ENCODE peak calls at places on chromosomes 3 and 15, in eight cellular contexts. P is sigmoid colon, A is neural progenitor cell, D is ovary, B is OCI-LY7, C is PC-9, Z is HL-60, M is IMR-90. T is an unnamed sample.

GRCh38 chr15:70328137-70329115 is 230.7 kb upstream of the TLE3 start:
- DNase-seq in P (peak), A (no peak), D (no peak), B (no peak), C (no peak), Z (no peak), M (peak), T (no peak)

GRCh38 chr15:62121273-62122015 is 43.6 kb downstream of the C2CD4B start:
- DNase-seq in P (no peak), A (no peak), D (no peak), B (no peak), C (no peak), Z (no peak), M (no peak), T (no peak)

GRCh38 chr3:141452773-141453172 is 34.1 kb upstream of the RASA2 start:
- DNase-seq in P (no peak), A (no peak), D (no peak), B (no peak), C (no peak), Z (no peak), M (no peak), T (no peak)

GRCh38 chr15:37019479-37020433 is 80.6 kb downstream of the MEIS2 start:
- DNase-seq in P (no peak), A (no peak), D (peak), B (no peak), C (no peak), Z (no peak), M (peak), T (no peak)

GRCh38 chr3:42533161-42533897 is 30.9 kb downstream of the VIPR1 start:
- DNase-seq in P (no peak), A (peak), D (no peak), B (no peak), C (no peak), Z (no peak), M (no peak), T (no peak)

GRCh38 chr15:59340325-59340724 is 32.3 kb downstream of the MYO1E start:
- DNase-seq in P (no peak), A (no peak), D (no peak), B (no peak), C (no peak), Z (no peak), M (peak), T (no peak)

GRCh38 chr3:148881286-148881685 is 16.2 kb downstream of the CPA3 start:
- DNase-seq in P (no peak), A (no peak), D (no peak), B (no peak), C (no peak), Z (no peak), M (peak), T (no peak)

GRCh38 chr3:76370749-76371148 is 585.4 kb upstream of the ZNF717 start:
- DNase-seq in P (no peak), A (no peak), D (no peak), B (no peak), C (no peak), Z (no peak), M (peak), T (no peak)

GRCh38 chr15:69823223-69823907 is 274.4 kb downstream of the TLE3 start:
- DNase-seq in P (peak), A (no peak), D (no peak), B (peak), C (no peak), Z (no peak), M (peak), T (peak)

GRCh38 chr3:194672876-194673275 is 885 bp upstream of the LSG1 start:
- DNase-seq in P (no peak), A (peak), D (no peak), B (no peak), C (no peak), Z (no peak), M (no peak), T (no peak)

GRCh38 chr3:109184726-109185125 is 48.2 kb downstream of the C3orf85 start:
- DNase-seq in P (no peak), A (no peak), D (no peak), B (no peak), C (no peak), Z (no peak), M (no peak), T (no peak)

GRCh38 chr15:59147666-59148065 is 42.7 kb downstream of the CCNB2 start:
- DNase-seq in P (no peak), A (no peak), D (no peak), B (no peak), C (no peak), Z (no peak), M (no peak), T (no peak)

GRCh38 chr3:155093261-155093660 is 13.1 kb downstream of the MME start:
- DNase-seq in P (no peak), A (no peak), D (no peak), B (peak), C (no peak), Z (no peak), M (no peak), T (peak)

GRCh38 chr3:59313365-59313764 is 263.5 kb upstream of the CFAP20DC start:
- DNase-seq in P (no peak), A (peak), D (no peak), B (peak), C (no peak), Z (no peak), M (peak), T (peak)

GRCh38 chr15:77083381-77084160 is 12.7 kb upstream of the TSPAN3 start:
- DNase-seq in P (peak), A (peak), D (peak), B (peak), C (no peak), Z (no peak), M (peak), T (peak)

GRCh38 chr15:34055868-34056595 is 17.0 kb upstream of the AVEN start:
- DNase-seq in P (no peak), A (no peak), D (no peak), B (no peak), C (no peak), Z (no peak), M (peak), T (no peak)

GRCh38 chr3:114294940-114295480 is 1.2 kb downstream of the TIGIT start:
- DNase-seq in P (no peak), A (no peak), D (no peak), B (no peak), C (no peak), Z (no peak), M (no peak), T (no peak)

GRCh38 chr3:39181408-39182335 is 10.7 kb downstream of the XIRP1 start:
- DNase-seq in P (no peak), A (no peak), D (no peak), B (peak), C (no peak), Z (no peak), M (no peak), T (no peak)

GRCh38 chr3:148680289-148680688 is 17.4 kb upstream of the AGTR1 start:
- DNase-seq in P (no peak), A (no peak), D (no peak), B (no peak), C (no peak), Z (no peak), M (no peak), T (peak)

GRCh38 chr3:18442743-18443669 is 17.9 kb upstream of the SATB1 start:
- DNase-seq in P (no peak), A (peak), D (no peak), B (no peak), C (no peak), Z (no peak), M (no peak), T (no peak)
- TF ChIP-seq CTCF in P (no peak), A (no peak), D (no peak), B (no peak), C (no peak), Z (no peak), M (no peak), T (no peak)

GRCh38 chr3:79954756-79955155 is 187.0 kb upstream of the ROBO1 start:
- DNase-seq in P (no peak), A (no peak), D (no peak), B (no peak), C (no peak), Z (no peak), M (no peak), T (no peak)

GRCh38 chr3:79957066-79957465 is 189.3 kb upstream of the ROBO1 start:
- DNase-seq in P (no peak), A (no peak), D (no peak), B (no peak), C (no peak), Z (no peak), M (no peak), T (no peak)

DNA sequence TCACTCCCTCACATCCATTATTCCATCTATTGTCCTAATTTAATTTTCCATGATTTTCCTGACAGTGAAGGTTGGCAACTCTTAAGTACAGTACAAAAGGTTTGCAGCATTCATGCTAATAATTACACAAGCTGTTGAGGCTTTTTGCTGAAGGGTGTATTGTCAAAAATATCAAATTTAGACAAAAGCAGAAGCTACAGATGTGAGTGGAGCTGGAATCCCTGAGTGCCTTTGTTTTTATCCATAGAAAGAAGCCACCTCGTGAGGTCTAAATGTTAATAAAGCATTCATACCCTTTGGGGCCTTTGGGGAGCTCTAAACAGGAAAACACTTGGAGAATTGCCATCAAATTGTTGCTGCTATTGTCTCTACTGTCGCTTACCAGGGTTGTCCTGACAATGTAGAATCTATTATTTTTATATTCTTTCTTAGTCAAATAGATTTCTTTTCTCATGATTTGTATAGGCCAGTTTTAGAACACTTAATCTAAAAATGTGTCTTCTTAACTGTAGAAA is 185.8 kb upstream of the ROBO1 start:
- DNase-seq in P (no peak), A (no peak), D (no peak), B (no peak), C (no peak), Z (no peak), M (no peak), T (no peak)
- H3K4me3 ChIP-seq in P (no peak), A (no peak), D (no peak), B (no peak), C (no peak), Z (no peak), M (no peak), T (no peak)

GRCh38 chr15:89332446-89332845 is 2.2 kb downstream of the POLG start:
- DNase-seq in P (no peak), A (peak), D (no peak), B (peak), C (no peak), Z (no peak), M (peak), T (no peak)
- TF ChIP-seq CTCF in P (no peak), A (peak), D (no peak), B (peak), C (peak), Z (no peak), M (peak), T (peak)

GRCh38 chr3:186786810-186787375 is 3.5 kb downstream of the EIF4A2 start:
- DNase-seq in P (no peak), A (no peak), D (no peak), B (peak), C (no peak), Z (no peak), M (no peak), T (no peak)
- H3K4me3 ChIP-seq in P (no peak), A (peak), D (no peak), B (peak), C (peak), Z (peak), M (no peak), T (peak)

DNA sequence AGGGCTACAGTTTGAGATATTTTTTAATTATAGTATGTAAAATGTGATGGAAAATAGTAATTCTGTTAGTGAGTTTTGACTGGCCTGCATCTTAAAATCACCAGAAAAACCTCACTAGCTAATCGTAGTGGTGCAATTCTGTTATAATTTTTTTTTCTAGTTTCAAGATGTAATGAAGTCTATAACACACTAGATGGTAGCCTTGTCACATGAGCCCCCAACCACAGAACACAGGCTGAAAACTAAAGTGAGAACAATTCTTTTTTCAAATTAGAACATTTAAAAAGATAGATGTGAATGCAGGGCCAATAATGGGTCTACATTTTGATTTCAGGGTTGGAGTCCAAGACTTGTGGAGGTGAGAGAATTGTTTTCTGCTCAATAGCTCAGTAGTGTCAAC is 83.3 kb upstream of the KCNH8 start:
- DNase-seq in P (no peak), A (peak), D (no peak), B (peak), C (no peak), Z (no peak), M (no peak), T (peak)
- TF ChIP-seq CTCF in P (no peak), A (peak), D (no peak), B (peak), C (peak), Z (no peak), M (no peak), T (peak)

GRCh38 chr15:63244399-63244798 is 33.0 kb upstream of the APH1B start:
- DNase-seq in P (no peak), A (no peak), D (no peak), B (no peak), C (no peak), Z (no peak), M (no peak), T (no peak)

GRCh38 chr15:63241316-63241715 is 36.1 kb upstream of the APH1B start:
- DNase-seq in P (no peak), A (no peak), D (no peak), B (no peak), C (no peak), Z (no peak), M (no peak), T (no peak)

GRCh38 chr15:63244976-63245645 is 32.3 kb upstream of the APH1B start:
- DNase-seq in P (no peak), A (no peak), D (no peak), B (no peak), C (no peak), Z (no peak), M (no peak), T (no peak)

GRCh38 chr15:63243776-63244175 is 33.6 kb upstream of the APH1B start:
- DNase-seq in P (no peak), A (no peak), D (no peak), B (no peak), C (no peak), Z (no peak), M (no peak), T (no peak)

DNA sequence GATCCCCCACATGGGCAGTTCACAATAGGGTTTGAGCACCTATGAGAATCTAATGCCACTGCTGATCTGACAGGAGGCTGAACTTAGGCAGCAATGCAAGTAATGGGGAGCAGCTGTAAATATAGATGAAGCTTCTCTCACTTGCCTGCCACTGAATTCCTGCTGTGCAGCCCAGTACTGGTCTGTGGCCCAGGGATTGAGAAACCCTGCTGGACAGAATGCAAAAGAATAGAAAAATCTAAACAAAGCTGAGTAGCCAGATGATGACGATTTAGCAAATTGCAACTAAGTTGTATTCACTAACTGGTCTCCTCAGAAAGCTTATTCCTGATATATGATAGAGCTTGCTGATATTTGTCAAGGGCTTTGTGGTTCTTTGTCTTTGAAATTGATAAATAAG is 34.3 kb upstream of the APH1B start:
- DNase-seq in P (peak), A (no peak), D (peak), B (no peak), C (no peak), Z (no peak), M (peak), T (no peak)
- H3K4me3 ChIP-seq in P (no peak), A (no peak), D (no peak), B (no peak), C (no peak), Z (no peak), M (no peak), T (no peak)

DNA sequence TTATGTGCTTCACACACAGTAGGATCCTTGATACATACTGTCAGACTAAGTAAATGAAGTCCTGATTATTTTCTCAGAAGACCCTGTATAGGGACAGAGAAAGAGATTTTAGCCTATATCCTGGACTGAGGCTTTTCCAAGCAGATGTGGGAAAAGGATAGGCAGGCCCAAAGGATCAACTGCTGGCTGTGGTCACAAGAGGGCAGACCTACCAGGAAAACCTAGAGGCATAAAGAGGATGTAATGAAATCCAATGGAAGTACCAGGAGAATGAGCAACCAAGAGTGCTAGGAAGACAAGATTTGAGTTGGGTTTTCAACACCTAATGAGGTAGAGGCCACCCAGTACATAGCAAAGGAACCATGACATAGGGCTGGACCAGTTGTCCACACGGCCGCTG is 23.1 kb downstream of the DCLK3 start:
- DNase-seq in P (no peak), A (peak), D (no peak), B (no peak), C (no peak), Z (no peak), M (peak), T (no peak)
- TF ChIP-seq CTCF in P (no peak), A (peak), D (no peak), B (no peak), C (peak), Z (no peak), M (peak), T (peak)

DNA sequence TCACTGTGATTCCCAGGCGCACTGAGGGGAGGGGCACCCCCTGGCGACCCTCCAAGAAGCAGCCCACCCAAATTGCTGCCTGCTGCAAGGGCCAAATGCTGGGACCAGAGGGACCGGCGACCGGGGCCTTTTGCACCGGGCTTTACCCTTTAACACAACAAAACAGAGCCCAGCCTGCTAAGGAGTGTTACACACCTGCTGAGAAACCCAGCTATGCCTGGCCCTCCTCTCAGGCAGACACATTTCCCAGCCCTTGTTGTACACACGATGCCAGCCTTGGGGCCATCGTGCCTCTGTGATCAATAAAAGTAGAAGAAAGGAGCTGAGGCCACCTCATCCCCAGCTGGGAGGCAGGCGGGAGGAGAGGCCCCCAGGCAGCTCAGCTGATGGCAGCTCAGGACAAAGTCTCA is 46.2 kb upstream of the SEC61A1 start:
- DNase-seq in P (no peak), A (peak), D (no peak), B (no peak), C (no peak), Z (no peak), M (no peak), T (no peak)
- H3K4me3 ChIP-seq in P (no peak), A (peak), D (no peak), B (no peak), C (no peak), Z (no peak), M (no peak), T (no peak)

T was measured in LNCaP clone FGC.